ENCODE peak calls at places on chromosomes 3 and 15, in four cellular contexts. V is HepG2, O is A549, F is K562. A is an unnamed sample.

GRCh38 chr3:197750863-197751737 is 1.4 kb downstream of the FYTTD1 start:
- DNase-seq in V (no peak), O (peak; percentile 31), F (no peak), A (no peak)

GRCh38 chr15:101372149-101372577 is 77.1 kb upstream of the SNRPA1 start:
- DNase-seq in V (no peak), O (no peak), F (no peak), A (no peak)

GRCh38 chr3:157247391-157247790 is 87.4 kb upstream of the CCNL1 start:
- DNase-seq in V (no peak), O (no peak), F (no peak), A (no peak)

GRCh38 chr15:25694238-25694584 is 168.9 kb downstream of the ATP10A start:
- DNase-seq in V (no peak), O (no peak), F (no peak), A (no peak)

GRCh38 chr3:181711325-181712135 is at the start of gene SOX2:
- DNase-seq in V (peak; percentile 67), O (peak; percentile 91), F (peak; percentile 68), A (peak; percentile 88)

GRCh38 chr15:40922608-40923005 is 6.5 kb upstream of the DLL4 start:
- DNase-seq in V (no peak), O (no peak), F (no peak), A (no peak)

GRCh38 chr15:42143356-42143755 is 13.1 kb downstream of the PLA2G4F start:
- DNase-seq in V (no peak), O (no peak), F (no peak), A (peak; percentile 0)

GRCh38 chr3:175940881-175941280 is 1081.7 kb downstream of the NAALADL2 start:
- DNase-seq in V (peak; percentile 3), O (peak; percentile 11), F (no peak), A (peak; percentile 70)

GRCh38 chr3:43199645-43200036 is 86.7 kb upstream of the SNRK start:
- DNase-seq in V (no peak), O (no peak), F (no peak), A (no peak)
- TF ChIP-seq NR3C1 in V (no peak), O (no peak), F (no peak), A (no peak)

GRCh38 chr15:50137330-50137761 is 18.3 kb upstream of the ATP8B4 start:
- DNase-seq in V (no peak), O (peak; percentile 94), F (peak; percentile 36), A (no peak)
- TF ChIP-seq NR3C1 in V (no peak), O (no peak), F (no peak), A (no peak)

DNA sequence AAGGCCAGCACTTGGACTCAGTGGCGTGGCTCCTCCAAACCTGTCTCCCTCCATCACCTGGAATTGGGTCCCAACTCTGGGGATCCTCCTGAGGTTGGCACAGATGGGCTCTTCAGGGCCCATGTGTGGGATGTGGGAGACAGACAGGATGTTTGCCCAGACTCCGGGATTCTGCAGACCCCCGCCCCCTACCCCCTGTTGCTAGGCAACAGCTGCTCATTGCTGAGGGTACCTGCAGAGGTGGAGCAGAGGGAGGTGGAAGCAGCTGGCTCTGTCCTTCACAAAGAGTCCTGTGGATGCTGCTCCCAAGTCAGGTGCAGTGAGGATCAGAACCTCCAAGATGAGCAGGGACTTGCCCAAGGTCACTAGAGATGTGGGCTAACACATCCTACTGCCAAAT is 40.0 kb upstream of the SLC6A1 start:
- DNase-seq in V (no peak), O (no peak), F (no peak), A (no peak)
- TF ChIP-seq NR3C1 in V (no peak), O (no peak), F (no peak), A (no peak)

GRCh38 chr15:37767841-37768455 is 166.5 kb upstream of the TMCO5A start:
- DNase-seq in V (no peak), O (no peak), F (no peak), A (no peak)

GRCh38 chr15:37771462-37771861 is 163.0 kb upstream of the TMCO5A start:
- DNase-seq in V (no peak), O (no peak), F (no peak), A (no peak)

GRCh38 chr15:37764733-37765191 is 169.7 kb upstream of the TMCO5A start:
- DNase-seq in V (peak; percentile 35), O (peak; percentile 49), F (peak; percentile 54), A (peak; percentile 25)

GRCh38 chr15:37765809-37766208 is 168.6 kb upstream of the TMCO5A start:
- DNase-seq in V (no peak), O (no peak), F (no peak), A (no peak)
- TF ChIP-seq NR3C1 in V (no peak), O (no peak), F (no peak), A (no peak)

GRCh38 chr3:106850429-106850828 is 526.8 kb upstream of the CCDC54 start:
- DNase-seq in V (no peak), O (no peak), F (no peak), A (no peak)
- TF ChIP-seq NR3C1 in V (no peak), O (no peak), F (no peak), A (no peak)